ENCODE peak calls at places on chromosomes 11 and 22, in six cellular contexts. V is fibroblast of mammary gland; W is renal cortical epithelial cell; Q is EH; F is activated CD4-positive, alpha-beta T cell treated with anti-CD3 and anti-CD28 coated beads, Interleukin-2, amount 10 ng/mL, durations not matched to agents 7 days and 5 days; M is AG09319. T is an unnamed sample.

GRCh38 chr22:20315337-20316216 is 4.3 kb downstream of the DGCR6L start:
- DNase-seq in V (no peak), W (no peak), Q (no peak), F (peak), M (no peak), T (no peak)

GRCh38 chr11:102121329-102121728 is 11.1 kb downstream of the YAP1 start:
- DNase-seq in V (no peak), W (no peak), Q (peak), F (no peak), M (no peak), T (no peak)

GRCh38 chr11:7931168-7931567 is at the start of gene OR10A6:
- DNase-seq in V (no peak), W (no peak), Q (no peak), F (no peak), M (no peak), T (no peak)

GRCh38 chr11:115678942-115679341 is 174.7 kb upstream of the CADM1 start:
- DNase-seq in V (no peak), W (no peak), Q (no peak), F (no peak), M (no peak), T (no peak)

GRCh38 chr22:42937164-42937854 is 77.6 kb downstream of the PACSIN2 start:
- DNase-seq in V (peak), W (peak), Q (peak), F (peak), M (no peak), T (peak)

GRCh38 chr11:33829430-33830141 is 55.3 kb upstream of the FBXO3 start:
- DNase-seq in V (peak), W (peak), Q (peak), F (peak), M (peak), T (peak)

GRCh38 chr11:108965602-108966001 is 300.7 kb downstream of the DDX10 start:
- DNase-seq in V (peak), W (peak), Q (peak), F (no peak), M (peak), T (no peak)

GRCh38 chr11:121476379-121477032 is 23.7 kb upstream of the SORL1-AS1 start:
- DNase-seq in V (no peak), W (peak), Q (no peak), F (no peak), M (no peak), T (no peak)

GRCh38 chr11:113384551-113384950 is 3.0 kb upstream of the ANKK1 start:
- DNase-seq in V (peak), W (peak), Q (peak), F (no peak), M (peak), T (peak)

GRCh38 chr22:22248878-22249277 is 4.3 kb downstream of the VPREB1 start:
- DNase-seq in V (no peak), W (no peak), Q (no peak), F (peak), M (no peak), T (no peak)

GRCh38 chr22:24230911-24231656 is 13.8 kb downstream of the GGT5 start:
- DNase-seq in V (no peak), W (no peak), Q (no peak), F (peak), M (no peak), T (no peak)

GRCh38 chr22:44317886-44318637 is 5.3 kb upstream of the SHISAL1 start:
- DNase-seq in V (no peak), W (no peak), Q (no peak), F (no peak), M (no peak), T (no peak)

GRCh38 chr22:32862936-32863661 is 61.6 kb downstream of the TIMP3 start:
- DNase-seq in V (no peak), W (no peak), Q (no peak), F (no peak), M (no peak), T (no peak)

GRCh38 chr22:41557401-41558240 is 3.2 kb upstream of the CSDC2 start:
- DNase-seq in V (peak), W (peak), Q (peak), F (no peak), M (peak), T (peak)